ENCODE peak calls at places on chromosomes 7 and 10, in ten cellular contexts. One of them, this sample, is unnamed.

GRCh38 chr7:1087952-1088920 is at the start of gene GPER1:
- DNase-seq in hypothalamus: no peak
- DNase-seq in ACHN: no peak
- DNase-seq in stromal cell of bone marrow: no peak
- DNase-seq in foreskin fibroblast: peak; percentile 24
- DNase-seq in fibroblast of mammary gland: no peak
- DNase-seq in Calu3: peak; percentile 36
- DNase-seq in upper lobe of right lung: peak; percentile 82
- DNase-seq in AG08395: peak; percentile 82
- DNase-seq in effector CD4-positive, alpha-beta T cell: no peak
- DNase-seq in this sample: peak; percentile 32

GRCh38 chr7:47153076-47153475 is 428.8 kb downstream of the TNS3 start:
- DNase-seq in fibroblast of mammary gland: peak; percentile 91
- DNase-seq in Calu3: peak; percentile 73
- DNase-seq in ACHN: peak; percentile 75
- DNase-seq in stromal cell of bone marrow: peak; percentile 75
- DNase-seq in hypothalamus: no peak
- DNase-seq in foreskin fibroblast: peak; percentile 95
- DNase-seq in upper lobe of right lung: no peak
- DNase-seq in AG08395: peak; percentile 53
- DNase-seq in effector CD4-positive, alpha-beta T cell: no peak
- DNase-seq in this sample: no peak

GRCh38 chr10:75329190-75329745 is 72.3 kb downstream of the ZNF503 start:
- DNase-seq in ACHN: no peak
- DNase-seq in AG08395: no peak
- DNase-seq in hypothalamus: no peak
- DNase-seq in fibroblast of mammary gland: no peak
- DNase-seq in Calu3: no peak
- DNase-seq in foreskin fibroblast: no peak
- DNase-seq in upper lobe of right lung: no peak
- DNase-seq in effector CD4-positive, alpha-beta T cell: no peak
- DNase-seq in stromal cell of bone marrow: no peak
- DNase-seq in this sample: no peak

GRCh38 chr7:159165352-159165751 is 20.7 kb upstream of the VIPR2 start:
- DNase-seq in foreskin fibroblast: no peak
- DNase-seq in upper lobe of right lung: no peak
- DNase-seq in effector CD4-positive, alpha-beta T cell: no peak
- DNase-seq in Calu3: no peak
- DNase-seq in fibroblast of mammary gland: no peak
- DNase-seq in ACHN: no peak
- DNase-seq in AG08395: no peak
- DNase-seq in hypothalamus: no peak
- DNase-seq in stromal cell of bone marrow: no peak
- DNase-seq in this sample: no peak

GRCh38 chr7:11207565-11207964 is 233.9 kb downstream of the PHF14 start:
- DNase-seq in upper lobe of right lung: no peak
- DNase-seq in foreskin fibroblast: no peak
- DNase-seq in AG08395: no peak
- DNase-seq in hypothalamus: no peak
- DNase-seq in ACHN: no peak
- DNase-seq in effector CD4-positive, alpha-beta T cell: no peak
- DNase-seq in fibroblast of mammary gland: no peak
- DNase-seq in Calu3: no peak
- DNase-seq in stromal cell of bone marrow: no peak
- DNase-seq in this sample: no peak

GRCh38 chr10:9262770-9263169 is 1208.3 kb downstream of the GATA3 start:
- DNase-seq in AG08395: no peak
- DNase-seq in effector CD4-positive, alpha-beta T cell: no peak
- DNase-seq in hypothalamus: no peak
- DNase-seq in ACHN: no peak
- DNase-seq in Calu3: peak; percentile 19
- DNase-seq in fibroblast of mammary gland: no peak
- DNase-seq in stromal cell of bone marrow: no peak
- DNase-seq in upper lobe of right lung: no peak
- DNase-seq in foreskin fibroblast: no peak
- DNase-seq in this sample: no peak

GRCh38 chr10:87557409-87557808 is 52.7 kb downstream of the MINPP1 start:
- DNase-seq in hypothalamus: no peak
- DNase-seq in foreskin fibroblast: no peak
- DNase-seq in fibroblast of mammary gland: no peak
- DNase-seq in effector CD4-positive, alpha-beta T cell: no peak
- DNase-seq in ACHN: no peak
- DNase-seq in stromal cell of bone marrow: no peak
- DNase-seq in AG08395: no peak
- DNase-seq in Calu3: no peak
- DNase-seq in upper lobe of right lung: no peak
- DNase-seq in this sample: no peak

GRCh38 chr10:93670372-93670771 is 32.0 kb downstream of the FRA10AC1 start:
- DNase-seq in Calu3: no peak
- DNase-seq in ACHN: no peak
- DNase-seq in AG08395: no peak
- DNase-seq in upper lobe of right lung: no peak
- DNase-seq in stromal cell of bone marrow: no peak
- DNase-seq in hypothalamus: no peak
- DNase-seq in effector CD4-positive, alpha-beta T cell: no peak
- DNase-seq in foreskin fibroblast: no peak
- DNase-seq in fibroblast of mammary gland: no peak
- DNase-seq in this sample: no peak

GRCh38 chr7:76201732-76202665 is at the start of gene SRRM3:
- DNase-seq in fibroblast of mammary gland: peak; percentile 67
- DNase-seq in AG08395: peak; percentile 85
- DNase-seq in ACHN: peak; percentile 90
- DNase-seq in stromal cell of bone marrow: no peak
- DNase-seq in upper lobe of right lung: peak; percentile 90
- DNase-seq in hypothalamus: no peak
- DNase-seq in Calu3: peak; percentile 81
- DNase-seq in foreskin fibroblast: peak; percentile 53
- DNase-seq in effector CD4-positive, alpha-beta T cell: peak; percentile 77
- DNase-seq in this sample: peak; percentile 89

GRCh38 chr10:1360581-1361164 is 304.5 kb downstream of the WDR37 start:
- DNase-seq in stromal cell of bone marrow: peak; percentile 9
- DNase-seq in fibroblast of mammary gland: no peak
- DNase-seq in foreskin fibroblast: no peak
- DNase-seq in AG08395: no peak
- DNase-seq in hypothalamus: no peak
- DNase-seq in ACHN: no peak
- DNase-seq in effector CD4-positive, alpha-beta T cell: no peak
- DNase-seq in upper lobe of right lung: peak; percentile 39
- DNase-seq in Calu3: no peak
- DNase-seq in this sample: peak; percentile 23

GRCh38 chr7:70313251-70313650 is 715.0 kb downstream of the AUTS2 start:
- DNase-seq in Calu3: no peak
- DNase-seq in upper lobe of right lung: no peak
- DNase-seq in AG08395: no peak
- DNase-seq in fibroblast of mammary gland: no peak
- DNase-seq in ACHN: no peak
- DNase-seq in foreskin fibroblast: no peak
- DNase-seq in hypothalamus: no peak
- DNase-seq in effector CD4-positive, alpha-beta T cell: no peak
- DNase-seq in stromal cell of bone marrow: no peak
- DNase-seq in this sample: no peak

GRCh38 chr10:79392506-79393176 is 45.4 kb downstream of the PPIF start:
- DNase-seq in hypothalamus: no peak
- DNase-seq in stromal cell of bone marrow: no peak
- DNase-seq in Calu3: no peak
- DNase-seq in fibroblast of mammary gland: no peak
- DNase-seq in ACHN: no peak
- DNase-seq in foreskin fibroblast: no peak
- DNase-seq in AG08395: no peak
- DNase-seq in upper lobe of right lung: peak; percentile 32
- DNase-seq in effector CD4-positive, alpha-beta T cell: no peak
- DNase-seq in this sample: no peak

GRCh38 chr10:22320591-22321155 is at the start of gene BMI1:
- DNase-seq in hypothalamus: peak; percentile 81
- DNase-seq in stromal cell of bone marrow: peak; percentile 67
- DNase-seq in AG08395: peak; percentile 87
- DNase-seq in upper lobe of right lung: peak; percentile 87
- DNase-seq in ACHN: peak; percentile 74
- DNase-seq in effector CD4-positive, alpha-beta T cell: peak; percentile 46
- DNase-seq in Calu3: peak; percentile 65
- DNase-seq in fibroblast of mammary gland: peak; percentile 70
- DNase-seq in foreskin fibroblast: peak; percentile 68
- DNase-seq in this sample: peak; percentile 72

GRCh38 chr7:48962821-48963505 is 38.6 kb downstream of the CDC14C start:
- DNase-seq in Calu3: no peak
- DNase-seq in foreskin fibroblast: no peak
- DNase-seq in hypothalamus: no peak
- DNase-seq in upper lobe of right lung: no peak
- DNase-seq in stromal cell of bone marrow: no peak
- DNase-seq in AG08395: no peak
- DNase-seq in fibroblast of mammary gland: peak; percentile 83
- DNase-seq in effector CD4-positive, alpha-beta T cell: no peak
- DNase-seq in ACHN: no peak
- DNase-seq in this sample: no peak

GRCh38 chr10:14723052-14723689 is 51.5 kb downstream of the FAM107B start:
- DNase-seq in hypothalamus: no peak
- DNase-seq in upper lobe of right lung: no peak
- DNase-seq in AG08395: no peak
- DNase-seq in foreskin fibroblast: no peak
- DNase-seq in stromal cell of bone marrow: no peak
- DNase-seq in ACHN: no peak
- DNase-seq in effector CD4-positive, alpha-beta T cell: no peak
- DNase-seq in Calu3: no peak
- DNase-seq in fibroblast of mammary gland: no peak
- DNase-seq in this sample: no peak

This sample was measured in neuronal stem cell.